ENCODE peak calls at places on chromosomes 13 and 19, in four cellular contexts. B, H, Y and W are unnamed samples.

GRCh38 chr13:71863249-71863648 is 3.8 kb downstream of the DACH1 start:
- DNase-seq in B (no peak), H (no peak), Y (no peak), W (no peak)

GRCh38 chr13:23888658-23889597 is at the start of gene MIPEP:
- DNase-seq in B (peak; percentile 87), H (peak; percentile 99), Y (peak; percentile 76), W (peak; percentile 76)

GRCh38 chr13:51223284-51224270 is 1.4 kb downstream of the FAM124A start:
- DNase-seq in B (no peak), H (no peak), Y (no peak), W (no peak)

GRCh38 chr19:8641908-8642547 is 11.6 kb downstream of the NFILZ start:
- DNase-seq in B (no peak), H (no peak), Y (no peak), W (no peak)

GRCh38 chr19:34408421-34408820 is 4.2 kb downstream of the PDCD2L start:
- DNase-seq in B (no peak), H (no peak), Y (no peak), W (no peak)

GRCh38 chr13:43123856-43124255 is 100.5 kb downstream of the DNAJC15 start:
- DNase-seq in B (no peak), H (no peak), Y (no peak), W (no peak)

GRCh38 chr13:113974304-113975281 is 717 bp upstream of the C13orf46 start:
- DNase-seq in B (no peak), H (no peak), Y (no peak), W (no peak)

GRCh38 chr13:49220856-49221614 is 897 bp downstream of the MLNR start:
- DNase-seq in B (no peak), H (no peak), Y (no peak), W (no peak)

GRCh38 chr13:95254341-95254740 is 46.9 kb downstream of the ABCC4 start:
- DNase-seq in B (no peak), H (no peak), Y (no peak), W (no peak)

GRCh38 chr19:55176116-55176515 is 4.0 kb downstream of the SYT5 start:
- DNase-seq in B (no peak), H (no peak), Y (no peak), W (no peak)

GRCh38 chr13:51331354-51331861 is 8.1 kb upstream of the SERPINE3 start:
- DNase-seq in B (peak; percentile 14), H (no peak), Y (no peak), W (no peak)

GRCh38 chr19:49127674-49128544 is 8.6 kb downstream of the PPFIA3 start:
- DNase-seq in B (peak; percentile 93), H (peak; percentile 90), Y (peak; percentile 93), W (peak; percentile 92)